ENCODE peak calls at places on chromosome 11, in eight cellular contexts. E is progenitor cell of endocrine pancreas; J is activated T-cell treated with anti-CD3 and anti-CD28 coated beads, Interleukin-2, amount 50 U/mL, for 72 hours; Q is ecto neural progenitor cell; R is stimulated activated naive CD8-positive, alpha-beta T cell treated with anti-CD3 and anti-CD28 coated beads, Interleukin-15, amount 100 ng/mL, for 72 hours; S is hepatocyte; Z is GM04503; B is frontal cortex. Y is an unnamed sample.

GRCh38 chr11:45144126-45145082 is 2.0 kb upstream of the PRDM11 start:
- DNase-seq in E (no peak), J (no peak), Q (peak), R (no peak), S (no peak), Z (no peak), B (no peak), Y (peak)

GRCh38 chr11:114129699-114130659 is 70.5 kb downstream of the ZBTB16 start:
- DNase-seq in E (no peak), J (no peak), Q (no peak), R (no peak), S (no peak), Z (no peak), B (no peak), Y (no peak)

GRCh38 chr11:106939157-106939556 is 79.1 kb downstream of the GUCY1A2 start:
- DNase-seq in E (no peak), J (no peak), Q (no peak), R (no peak), S (no peak), Z (no peak), B (no peak), Y (no peak)

GRCh38 chr11:72236083-72236697 is 7.8 kb downstream of the PHOX2A start:
- DNase-seq in E (no peak), J (no peak), Q (peak), R (no peak), S (no peak), Z (no peak), B (no peak), Y (peak)

GRCh38 chr11:129680907-129681306 is 134.7 kb upstream of the TMEM45B start:
- DNase-seq in E (no peak), J (no peak), Q (no peak), R (no peak), S (no peak), Z (no peak), B (no peak), Y (no peak)

GRCh38 chr11:67668191-67668551 is 6.3 kb downstream of the ALDH3B2 start:
- DNase-seq in E (no peak), J (no peak), Q (no peak), R (no peak), S (no peak), Z (no peak), B (no peak), Y (no peak)

GRCh38 chr11:132490976-132491375 is 1041.3 kb downstream of the OPCML start:
- DNase-seq in E (no peak), J (no peak), Q (no peak), R (no peak), S (no peak), Z (peak), B (no peak), Y (no peak)

GRCh38 chr11:123158609-123159008 is 36.4 kb downstream of the CLMP start:
- DNase-seq in E (no peak), J (no peak), Q (no peak), R (no peak), S (no peak), Z (no peak), B (no peak), Y (no peak)

GRCh38 chr11:2890466-2891241 is 5.1 kb upstream of the CDKN1C start:
- DNase-seq in E (no peak), J (no peak), Q (no peak), R (no peak), S (peak), Z (no peak), B (no peak), Y (no peak)

GRCh38 chr11:1735271-1735670 is 15.1 kb downstream of the IFITM10 start:
- DNase-seq in E (no peak), J (no peak), Q (no peak), R (no peak), S (no peak), Z (no peak), B (no peak), Y (no peak)

GRCh38 chr11:80157447-80157846 is 716.6 kb upstream of the TENM4 start:
- DNase-seq in E (no peak), J (no peak), Q (no peak), R (no peak), S (no peak), Z (no peak), B (no peak), Y (no peak)